ENCODE peak calls at places on chromosomes 1 and 21, in eight cellular contexts. I, G, A, S, J, N, D and Q are unnamed samples.

GRCh38 chr1:232422098-232422497 is 207.8 kb downstream of the SIPA1L2 start:
- DNase-seq in D (no peak), J (no peak), G (no peak), I (no peak), N (no peak), A (peak), S (no peak), Q (no peak)

GRCh38 chr1:159889821-159890252 is 10.1 kb downstream of the CFAP45 start:
- DNase-seq in I (no peak), N (peak), A (peak), J (peak), S (peak), D (no peak), G (no peak), Q (peak)

GRCh38 chr1:42320689-42321088 is 14.3 kb downstream of the FOXJ3 start:
- DNase-seq in I (no peak), D (no peak), J (no peak), N (no peak), G (no peak), S (no peak), A (no peak), Q (no peak)

GRCh38 chr1:116494351-116494692 is 76.5 kb downstream of the CD58 start:
- DNase-seq in G (no peak), J (no peak), D (no peak), N (peak), I (no peak), A (no peak), S (peak), Q (no peak)

GRCh38 chr1:150548632-150549495 is at the start of gene ADAMTSL4:
- DNase-seq in G (peak), J (no peak), A (peak), I (no peak), S (no peak), N (no peak), D (peak), Q (no peak)

GRCh38 chr1:91689586-91690481 is 189.2 kb downstream of the CDC7 start:
- DNase-seq in A (no peak), N (no peak), J (no peak), G (no peak), D (no peak), I (no peak), S (no peak), Q (no peak)

GRCh38 chr1:234597894-234598293 is 12.1 kb downstream of the IRF2BP2 start:
- DNase-seq in G (peak), I (no peak), D (no peak), A (peak), N (no peak), S (no peak), J (no peak), Q (no peak)

GRCh38 chr1:245969274-245969673 is 537.8 kb downstream of the SMYD3 start:
- DNase-seq in J (peak), G (no peak), D (no peak), I (no peak), S (no peak), A (peak), N (peak), Q (peak)

DNA sequence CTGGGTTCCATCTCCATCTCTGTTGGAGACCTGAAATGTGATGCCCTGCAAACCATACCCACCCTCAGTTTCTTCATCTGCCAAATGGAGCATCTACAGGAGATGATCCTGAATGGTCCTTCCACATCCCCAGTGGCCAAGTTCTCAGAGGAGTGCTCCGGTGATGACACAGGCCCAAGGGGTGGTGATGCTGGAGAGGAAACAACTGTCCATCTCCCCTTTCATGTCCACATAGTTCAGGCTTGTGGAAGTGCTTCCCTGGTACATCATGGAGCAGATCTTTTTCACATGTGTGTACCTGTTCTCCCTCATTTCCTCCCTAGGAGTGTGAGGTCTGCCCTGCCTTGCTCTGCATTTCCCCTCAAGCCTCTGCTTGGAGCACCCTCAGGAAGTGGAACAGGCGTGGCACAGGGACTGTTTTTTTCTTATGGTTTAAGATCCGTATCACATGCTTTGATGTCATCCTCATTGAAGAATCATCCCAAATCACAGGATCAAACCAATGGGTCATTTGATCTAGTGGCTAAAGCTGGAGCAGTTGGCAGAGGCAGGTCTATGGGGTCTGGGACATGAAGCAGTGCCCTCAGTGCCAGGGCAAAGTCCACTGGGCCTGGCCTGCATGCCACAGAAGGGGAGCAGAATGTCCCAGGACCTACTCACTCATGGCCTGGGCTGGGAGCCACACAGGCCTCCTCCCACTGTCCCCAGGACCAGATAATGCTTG is 8.2 kb upstream of the TRIM63 start:
- DNase-seq in S (no peak), G (no peak), N (no peak), A (no peak), J (no peak), I (no peak), D (no peak), Q (no peak)
- H3K4me3 ChIP-seq in S (no peak), G (no peak), N (no peak), A (no peak), J (no peak), I (no peak), D (no peak), Q (no peak)

DNA sequence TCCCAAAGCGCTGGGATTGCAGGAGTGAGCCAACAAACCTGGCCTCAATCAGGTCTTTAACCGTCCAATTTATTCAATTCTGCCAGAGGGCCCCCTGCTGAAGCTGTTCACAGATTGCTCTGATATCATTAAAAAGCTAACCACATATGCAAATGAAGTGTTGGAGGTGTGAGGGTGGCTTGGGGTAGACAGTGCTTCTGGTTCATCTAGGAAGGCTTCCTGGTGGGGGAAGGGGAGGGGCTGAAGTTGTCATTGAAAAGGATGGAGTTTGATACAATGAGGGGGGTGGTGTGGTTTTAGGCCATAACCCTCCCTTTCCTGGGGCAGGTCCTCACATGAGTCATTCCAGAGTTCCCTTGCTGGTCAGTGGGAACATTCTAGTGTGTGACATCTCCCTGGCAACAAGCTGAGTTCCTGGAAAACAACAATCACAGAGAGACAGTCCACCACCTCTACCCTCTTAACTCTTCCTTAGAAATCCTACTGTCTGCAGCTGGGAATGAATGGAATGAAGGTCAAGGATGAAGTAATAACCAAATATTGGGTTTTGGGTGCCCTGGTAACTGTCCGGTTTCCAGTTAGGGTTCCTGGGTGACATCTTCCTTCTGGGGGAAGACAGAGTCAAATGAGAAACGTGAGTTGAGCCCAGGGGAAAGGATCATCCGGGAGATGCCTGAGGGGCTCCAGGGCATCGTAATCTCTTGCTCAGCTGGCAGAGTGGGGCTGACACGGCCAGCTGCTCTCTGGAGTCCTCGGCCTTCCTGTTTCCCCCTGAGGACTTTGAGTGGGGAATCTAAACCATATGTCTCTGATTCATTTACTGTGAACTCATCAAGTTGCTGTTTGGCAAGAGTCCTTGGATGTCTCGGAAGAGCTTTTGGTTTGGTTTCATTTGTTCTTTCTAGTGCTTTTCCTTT is 32.2 kb downstream of the BATF3 start:
- DNase-seq in I (peak), J (peak), N (peak), S (no peak), G (peak), A (peak), D (peak), Q (peak)
- H3K4me3 ChIP-seq in I (peak), J (peak), N (no peak), S (no peak), G (no peak), A (peak), D (peak), Q (peak)

DNA sequence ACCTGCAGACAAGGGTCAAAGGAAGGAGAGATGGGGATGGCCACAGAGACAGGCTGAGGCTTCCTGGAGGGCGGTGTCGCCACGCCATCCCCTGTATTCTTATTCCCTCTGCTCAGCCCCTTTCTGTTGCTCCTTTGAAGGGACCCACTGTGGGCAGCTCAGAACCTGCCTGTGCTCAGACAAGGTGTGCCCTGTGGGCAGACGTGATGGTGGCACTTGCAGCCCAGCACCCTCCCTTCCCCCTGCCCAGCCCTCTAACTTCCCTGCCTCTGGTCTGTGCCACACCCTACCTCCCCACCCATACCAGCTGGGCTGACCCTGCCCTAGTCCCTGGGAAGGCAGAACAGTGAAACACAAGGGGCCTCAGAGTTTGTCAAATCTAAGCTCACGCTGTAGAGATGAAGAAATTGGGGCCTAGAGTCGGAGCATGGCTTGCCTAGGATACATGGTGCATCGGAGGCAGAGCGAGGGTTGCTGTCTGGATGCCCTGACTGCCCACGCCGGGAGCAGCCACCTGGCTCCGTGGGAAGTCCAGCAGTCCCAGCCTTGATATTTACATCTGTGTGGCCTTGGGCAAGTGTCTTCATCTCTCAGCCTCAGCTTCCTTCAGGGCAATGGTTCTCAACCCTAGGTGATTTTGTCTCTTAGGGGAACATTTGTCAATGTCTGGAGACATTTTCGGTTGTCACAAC is 68.6 kb upstream of the RUNX3 start:
- DNase-seq in G (no peak), N (no peak), J (no peak), D (no peak), A (no peak), I (no peak), S (no peak), Q (no peak)
- H3K4me3 ChIP-seq in G (no peak), N (no peak), J (no peak), D (no peak), A (no peak), I (no peak), S (no peak), Q (no peak)

DNA sequence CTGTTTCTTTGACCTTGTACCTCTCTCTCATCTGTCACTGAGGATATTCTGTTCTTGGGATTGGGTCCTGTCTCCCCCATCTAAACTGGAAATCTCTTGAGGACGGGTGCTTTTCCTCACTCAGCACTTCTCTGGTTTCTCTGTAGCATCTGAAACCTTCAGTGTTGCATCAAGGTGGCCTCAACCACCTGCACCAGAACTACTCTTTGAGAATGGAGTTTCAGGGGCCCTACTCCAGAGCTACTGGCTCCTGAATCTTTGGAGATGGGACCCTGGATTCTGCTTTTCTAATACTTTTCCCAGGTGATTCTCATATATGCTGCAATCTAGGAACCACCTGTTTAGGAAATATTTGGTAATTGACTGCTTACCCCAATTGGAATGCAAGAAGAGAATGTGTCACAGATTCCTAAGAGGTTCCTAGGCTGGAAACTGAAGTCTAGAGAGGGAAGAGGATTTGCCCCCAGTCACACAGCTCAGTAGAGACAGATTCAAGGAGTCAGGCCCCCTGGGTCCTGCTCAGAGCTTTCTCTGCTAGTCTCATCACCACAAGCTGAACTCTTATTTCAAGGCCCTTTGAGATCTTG is 48.8 kb downstream of the EIF2D start:
- DNase-seq in G (no peak), D (no peak), N (no peak), A (no peak), J (no peak), I (no peak), S (no peak), Q (no peak)
- H3K4me3 ChIP-seq in G (no peak), D (no peak), N (no peak), A (no peak), J (no peak), I (no peak), S (no peak), Q (no peak)

GRCh38 chr21:45456836-45457160 is 51.8 kb downstream of the COL18A1 start:
- DNase-seq in G (no peak), S (no peak), D (no peak), A (no peak), N (no peak), J (no peak), I (no peak), Q (no peak)
- H3K4me3 ChIP-seq in G (no peak), S (no peak), D (peak), A (no peak), N (no peak), J (no peak), I (peak), Q (no peak)

DNA sequence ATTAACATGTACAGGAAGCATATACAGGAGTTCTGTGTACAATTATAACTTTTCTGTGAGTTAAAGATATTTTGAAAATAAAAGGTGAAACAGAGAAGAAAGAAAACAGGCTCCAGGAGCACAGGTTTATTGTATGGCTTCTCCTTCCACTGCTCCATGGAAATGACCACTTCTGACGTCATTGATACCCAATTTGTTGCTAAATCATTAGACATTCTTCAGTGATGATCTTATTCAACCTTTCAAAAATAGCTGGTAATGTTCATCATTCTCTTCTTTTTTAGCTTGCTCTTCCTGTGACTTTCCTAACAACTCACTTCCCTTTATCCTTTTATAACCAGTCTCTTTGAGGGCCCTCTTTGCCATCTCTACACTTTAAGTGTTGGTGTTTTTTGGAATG is 77.8 kb downstream of the KCNK2 start:
- DNase-seq in J (no peak), I (no peak), D (no peak), N (no peak), S (no peak), G (no peak), A (peak), Q (no peak)
- H3K4me3 ChIP-seq in J (no peak), I (no peak), D (no peak), N (no peak), S (no peak), G (no peak), A (no peak), Q (no peak)

GRCh38 chr1:53507115-53507816 is 48.1 kb downstream of the DMRTB1 start:
- DNase-seq in N (no peak), A (no peak), I (no peak), J (no peak), G (no peak), S (no peak), D (no peak), Q (no peak)

GRCh38 chr1:53509775-53510174 is 50.6 kb downstream of the DMRTB1 start:
- DNase-seq in I (no peak), S (no peak), A (no peak), G (no peak), D (no peak), N (no peak), J (no peak), Q (no peak)

GRCh38 chr1:53508991-53509663 is 49.9 kb downstream of the DMRTB1 start:
- DNase-seq in I (no peak), A (peak), G (no peak), J (no peak), D (no peak), S (no peak), N (no peak), Q (no peak)

GRCh38 chr1:53506355-53507050 is 47.3 kb downstream of the DMRTB1 start:
- DNase-seq in I (no peak), J (no peak), G (no peak), N (no peak), S (no peak), A (no peak), D (no peak), Q (no peak)

GRCh38 chr1:53508056-53508990 is 49.1 kb downstream of the DMRTB1 start:
- DNase-seq in D (no peak), I (no peak), S (no peak), N (no peak), J (no peak), A (no peak), G (no peak), Q (no peak)
- H3K4me3 ChIP-seq in D (no peak), I (no peak), S (no peak), N (no peak), J (no peak), A (no peak), G (no peak), Q (no peak)

GRCh38 chr1:166900987-166901386 is 24.9 kb upstream of the TADA1 start:
- DNase-seq in D (no peak), G (no peak), J (no peak), S (no peak), A (no peak), I (no peak), N (no peak), Q (no peak)
- H3K4me3 ChIP-seq in D (no peak), G (no peak), J (no peak), S (no peak), A (no peak), I (no peak), N (no peak), Q (no peak)